ENCODE peak calls at places on chromosomes 3 and 15, in seven cellular contexts. A is IMR-90, C is neuronal stem cell, K is mesendoderm, L is H9, V is H1, H is mesenchymal stem cell. B is an unnamed sample.

GRCh38 chr3:106088270-106088669 is 219.5 kb upstream of the CBLB start:
- DNase-seq in K (no peak), H (no peak), V (no peak), A (peak), L (no peak), C (no peak), B (no peak)

GRCh38 chr15:88745696-88746095 is 57.5 kb upstream of the ACAN start:
- DNase-seq in V (no peak), A (peak), H (peak), K (no peak), L (no peak), C (no peak), B (no peak)

GRCh38 chr3:10817506-10817905 is 1.5 kb downstream of the SLC6A11 start:
- DNase-seq in C (no peak), A (no peak), H (no peak), L (peak), V (no peak), K (no peak), B (no peak)

GRCh38 chr3:52311567-52312119 is 4.5 kb upstream of the DNAH1 start:
- DNase-seq in K (no peak), L (no peak), V (no peak), A (no peak), H (no peak), C (peak), B (no peak)

GRCh38 chr15:43775411-43775965 is 1.3 kb downstream of the ELL3 start:
- DNase-seq in K (peak), A (peak), L (peak), C (no peak), H (peak), V (peak), B (peak)

GRCh38 chr3:31823184-31823583 is 157.9 kb downstream of the OSBPL10 start:
- DNase-seq in L (no peak), V (no peak), C (no peak), H (no peak), A (no peak), K (no peak), B (peak)

GRCh38 chr15:41558400-41559238 is at the start of gene TYRO3:
- DNase-seq in A (no peak), V (no peak), L (peak), C (peak), H (peak), K (peak), B (peak)

GRCh38 chr3:161221881-161222600 is 930 bp downstream of the NMD3 start:
- DNase-seq in C (no peak), K (peak), A (peak), V (no peak), L (no peak), H (peak), B (no peak)

GRCh38 chr3:128071771-128072453 is 19.7 kb downstream of the SEC61A1 start:
- DNase-seq in V (no peak), L (no peak), K (no peak), C (no peak), A (no peak), H (no peak), B (no peak)

GRCh38 chr3:11431319-11431718 is 159.1 kb downstream of the ATG7 start:
- DNase-seq in V (no peak), L (no peak), H (no peak), K (no peak), C (no peak), A (no peak), B (no peak)

GRCh38 chr3:102104093-102104492 is 254.8 kb downstream of the NFKBIZ start:
- DNase-seq in L (no peak), K (no peak), V (no peak), C (no peak), A (no peak), H (no peak), B (no peak)

GRCh38 chr3:103949690-103950089 is 1417.0 kb upstream of the ALCAM start:
- DNase-seq in V (no peak), C (no peak), H (no peak), L (no peak), K (no peak), A (no peak), B (no peak)

GRCh38 chr3:53195602-53196574 is 34.9 kb downstream of the PRKCD start:
- DNase-seq in A (peak), L (peak), C (peak), K (peak), V (no peak), H (peak), B (peak)

GRCh38 chr15:80643296-80643965 is 51.7 kb upstream of the ABHD17C start:
- DNase-seq in V (no peak), C (no peak), K (no peak), A (no peak), L (no peak), H (no peak), B (no peak)

GRCh38 chr3:27483117-27484001 is 825 bp downstream of the SLC4A7 start:
- DNase-seq in H (peak), V (no peak), L (peak), A (peak), C (peak), K (peak), B (peak)

GRCh38 chr15:44719293-44719999 is 8.1 kb downstream of the B2M start:
- DNase-seq in C (no peak), V (no peak), K (no peak), A (peak), H (peak), L (no peak), B (peak)

GRCh38 chr15:47184405-47185221 is 532.7 kb upstream of the SEMA6D start:
- DNase-seq in L (peak), C (peak), H (peak), K (peak), V (no peak), A (peak), B (peak)

GRCh38 chr3:112338727-112339056 is 5.7 kb downstream of the CD200 start:
- DNase-seq in A (no peak), C (no peak), H (no peak), V (no peak), L (no peak), K (no peak), B (no peak)

GRCh38 chr3:183285828-183286457 is 32.9 kb downstream of the B3GNT5 start:
- DNase-seq in H (peak), K (peak), A (peak), L (peak), C (no peak), V (no peak), B (peak)

GRCh38 chr3:159635047-159635641 is 353.5 kb upstream of the IL12A start:
- DNase-seq in V (no peak), L (no peak), H (peak), C (no peak), A (peak), K (peak), B (no peak)

GRCh38 chr3:44114142-44114541 is 127.5 kb upstream of the TOPAZ1 start:
- DNase-seq in L (peak), A (peak), C (no peak), K (peak), V (no peak), H (no peak), B (peak)

GRCh38 chr3:74599564-74599963 is 14.9 kb downstream of the CNTN3 start:
- DNase-seq in K (no peak), V (no peak), A (peak), L (no peak), C (no peak), H (no peak), B (no peak)

GRCh38 chr3:184373422-184373821 is 4.6 kb downstream of the THPO start:
- DNase-seq in A (no peak), K (no peak), L (no peak), V (no peak), C (no peak), H (no peak), B (peak)

GRCh38 chr15:33068531-33068990 is 126.0 kb downstream of the FMN1 start:
- DNase-seq in V (no peak), H (peak), A (no peak), C (no peak), L (peak), K (peak), B (peak)

GRCh38 chr3:136805795-136806194 is 13.1 kb upstream of the SLC35G2 start:
- DNase-seq in A (no peak), L (no peak), C (no peak), K (no peak), V (no peak), H (no peak), B (peak)

GRCh38 chr15:56058986-56059385 is 65.6 kb upstream of the NEDD4 start:
- DNase-seq in H (no peak), L (no peak), A (no peak), C (no peak), K (no peak), V (no peak), B (no peak)

DNA sequence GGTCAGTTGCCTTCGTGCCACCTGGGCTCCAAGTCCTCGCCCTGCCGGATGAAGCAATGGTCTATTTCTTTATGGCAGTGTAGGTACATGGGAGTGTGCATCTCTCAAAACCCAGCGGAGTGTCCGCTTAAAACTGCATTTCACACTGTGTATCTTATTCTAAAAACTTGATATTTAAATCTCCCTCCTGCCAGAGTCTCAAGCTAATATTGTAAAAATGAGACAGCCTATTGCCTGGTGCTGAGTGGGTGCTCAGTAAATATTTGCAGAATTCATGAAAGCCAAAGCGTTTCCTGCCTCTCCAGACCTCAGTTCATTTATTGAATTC is 313 bp upstream of the TBC1D2B start:
- DNase-seq in K (no peak), L (no peak), V (no peak), H (no peak), A (no peak), C (no peak), B (peak)
- H3K4ac ChIP-seq in K (no peak), L (no peak), V (no peak), H (no peak), A (peak), C (no peak), B (no peak)

DNA sequence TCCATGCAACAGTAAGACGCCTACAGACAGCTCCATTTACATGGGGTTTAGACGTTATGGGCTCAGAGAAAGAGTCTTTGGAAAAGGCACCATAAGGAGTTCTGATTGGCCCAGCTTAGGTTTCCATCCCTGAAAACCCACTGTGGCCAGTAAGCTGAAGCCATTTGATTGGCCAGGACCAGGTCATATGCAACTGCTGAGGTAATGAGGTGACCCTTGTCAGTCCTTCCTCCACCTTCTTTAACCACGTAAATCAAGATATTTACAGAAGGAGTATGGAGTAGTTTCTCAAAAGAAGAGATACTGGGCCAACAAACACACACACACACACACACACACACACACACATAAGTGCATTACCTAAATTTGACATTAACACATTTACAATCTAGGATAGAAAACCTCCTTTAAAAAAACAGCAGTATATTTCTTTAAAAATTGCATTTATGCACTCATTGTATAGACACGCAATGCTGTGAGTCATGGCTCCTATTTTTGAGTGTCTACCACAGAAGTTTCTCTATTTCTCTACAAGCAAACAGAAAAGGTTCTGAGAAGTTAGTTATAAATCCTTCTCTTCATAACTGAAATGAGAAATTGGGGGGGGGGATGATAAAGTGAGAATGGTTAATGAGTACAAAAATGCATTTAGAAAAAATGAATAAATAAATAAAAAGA is 16.3 kb upstream of the MB21D2 start:
- DNase-seq in K (no peak), A (peak), H (peak), C (no peak), L (no peak), V (no peak), B (peak)
- H3K23ac ChIP-seq in K (no peak), A (no peak), H (no peak), C (no peak), L (no peak), V (no peak), B (no peak)

DNA sequence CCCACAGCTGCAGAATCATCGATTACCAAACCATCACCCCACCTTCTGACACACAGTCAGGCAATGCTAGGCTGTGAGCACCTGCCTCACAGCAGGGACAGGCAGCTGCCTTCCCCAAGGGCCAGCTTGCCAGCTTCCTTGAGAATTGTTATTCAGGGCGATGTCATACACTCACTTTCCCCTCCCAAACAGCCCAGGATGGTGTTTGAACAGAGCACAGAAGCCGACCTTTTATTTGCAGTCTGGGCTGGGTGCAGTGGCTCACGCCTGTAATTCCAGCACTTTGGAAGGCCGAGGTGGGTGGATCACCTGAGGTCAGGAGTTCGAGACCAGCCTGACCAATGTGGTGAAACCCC is 84.5 kb upstream of the HERC1 start:
- DNase-seq in A (no peak), L (peak), V (no peak), C (no peak), K (no peak), H (no peak), B (no peak)
- H3K4ac ChIP-seq in A (no peak), L (no peak), V (no peak), C (no peak), K (no peak), H (no peak), B (no peak)

DNA sequence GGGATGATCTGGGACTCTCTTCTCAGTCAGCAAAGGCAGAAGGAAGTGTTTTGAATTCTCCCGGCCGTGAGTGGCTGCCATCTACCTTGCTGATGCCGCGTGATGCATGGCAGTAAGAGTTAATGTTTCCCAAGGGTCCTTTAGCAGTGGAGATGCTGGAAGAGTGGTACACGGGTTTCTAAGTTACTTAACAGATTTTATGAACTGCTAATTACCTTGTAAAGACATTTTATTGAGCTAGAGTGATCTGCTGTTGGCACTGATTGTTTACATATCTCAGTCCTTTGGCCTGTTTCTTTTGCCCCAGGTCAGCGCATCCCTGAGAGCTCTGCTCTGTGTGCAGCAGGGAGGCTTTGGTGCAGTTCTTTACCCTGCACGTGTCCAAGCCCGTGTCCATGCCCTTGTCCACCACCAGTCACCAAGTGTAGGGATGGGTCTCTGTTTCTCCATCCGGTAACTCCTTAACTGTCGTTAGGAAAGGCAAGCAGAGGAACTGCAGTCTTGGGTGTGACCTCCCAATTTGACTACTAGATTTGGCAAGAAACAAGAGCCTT is 172.3 kb downstream of the SLCO3A1 start:
- DNase-seq in H (no peak), C (no peak), V (no peak), K (no peak), L (no peak), A (no peak), B (no peak)
- H3K23ac ChIP-seq in H (no peak), C (no peak), V (no peak), K (no peak), L (no peak), A (no peak), B (no peak)

GRCh38 chr3:71391361-71391760 is 192.2 kb downstream of the FOXP1 start:
- DNase-seq in H (no peak), A (no peak), V (no peak), K (no peak), L (no peak), C (no peak), B (no peak)

GRCh38 chr3:71389911-71390573 is 193.5 kb downstream of the FOXP1 start:
- DNase-seq in H (peak), C (no peak), V (peak), K (peak), L (peak), A (peak), B (no peak)

GRCh38 chr3:71392277-71392676 is 191.3 kb downstream of the FOXP1 start:
- DNase-seq in K (no peak), C (no peak), H (no peak), A (no peak), L (no peak), V (no peak), B (no peak)

GRCh38 chr3:71388535-71389120 is 194.9 kb downstream of the FOXP1 start:
- DNase-seq in V (no peak), C (no peak), L (no peak), H (no peak), A (no peak), K (no peak), B (no peak)

DNA sequence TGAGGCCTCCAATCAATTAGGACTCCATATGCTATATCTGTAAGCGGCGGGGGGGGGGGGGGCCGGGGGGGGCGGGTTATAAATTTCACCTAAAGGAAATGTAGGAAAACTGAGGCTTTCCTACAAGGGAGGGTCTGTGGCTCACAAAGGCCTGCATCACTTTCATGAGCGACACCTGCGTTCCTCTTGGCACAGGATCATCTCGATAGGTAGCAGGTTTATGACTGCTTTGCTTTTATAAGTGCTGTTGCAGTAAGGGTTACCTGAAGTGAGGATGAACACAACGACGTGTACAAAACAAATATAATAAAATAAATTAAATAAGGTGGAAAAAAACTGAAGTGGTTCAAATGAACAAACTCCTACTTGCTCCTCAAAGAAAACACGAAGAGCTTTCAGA is 194.3 kb downstream of the FOXP1 start:
- DNase-seq in V (no peak), C (no peak), L (no peak), K (no peak), A (no peak), H (no peak), B (no peak)
- H3K4ac ChIP-seq in V (no peak), C (no peak), L (no peak), K (no peak), A (no peak), H (no peak), B (no peak)

GRCh38 chr3:117874904-117875874 is 1159.5 kb downstream of the IGSF11 start:
- DNase-seq in A (peak), K (no peak), V (no peak), C (no peak), H (no peak), L (no peak), B (no peak)
- H3K23ac ChIP-seq in A (no peak), K (no peak), V (no peak), C (no peak), H (no peak), L (no peak), B (no peak)

DNA sequence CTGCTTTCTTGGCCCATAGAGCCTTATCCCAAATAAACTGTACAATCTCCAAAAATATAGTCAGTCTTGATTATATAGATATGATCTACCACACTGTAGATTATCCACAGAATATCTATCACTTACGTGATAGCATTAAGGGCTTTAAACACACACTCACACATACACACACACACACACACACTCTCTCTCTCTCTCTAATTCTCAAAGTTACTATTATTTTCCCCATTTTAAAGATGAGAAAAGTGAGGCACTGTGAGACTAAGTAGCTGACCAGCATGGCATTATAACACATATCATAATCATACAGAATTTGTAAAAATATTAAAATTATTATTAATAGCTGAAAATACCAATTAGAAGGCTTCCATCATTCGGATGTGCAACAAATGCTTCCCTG is 4.2 kb downstream of the TBC1D5 start:
- DNase-seq in A (no peak), C (no peak), H (no peak), L (no peak), V (no peak), K (no peak), B (no peak)
- H3K4ac ChIP-seq in A (no peak), C (no peak), H (no peak), L (no peak), V (no peak), K (no peak), B (no peak)

DNA sequence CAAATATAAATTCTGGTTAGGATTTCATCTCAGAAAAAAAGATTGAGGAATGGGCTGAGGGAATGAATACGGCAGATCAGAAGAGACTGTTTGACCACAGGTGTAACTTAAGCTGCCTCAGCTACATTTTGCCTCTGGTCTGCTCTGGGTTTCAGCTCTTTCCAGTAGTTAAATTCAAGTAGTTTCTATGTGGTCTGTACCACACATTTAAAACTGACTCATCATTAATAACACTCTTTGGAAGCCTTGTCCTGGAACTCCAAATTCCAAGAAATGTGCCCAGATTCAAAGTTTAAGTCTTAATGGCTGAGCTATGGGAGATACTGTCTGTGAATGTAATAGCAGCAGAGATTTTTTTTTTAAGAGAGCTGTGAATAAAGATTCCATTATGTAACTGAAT is 133.1 kb upstream of the IGSF10 start:
- DNase-seq in L (no peak), K (no peak), C (no peak), H (no peak), V (no peak), A (no peak), B (no peak)
- H3K23ac ChIP-seq in L (no peak), K (no peak), C (no peak), H (no peak), V (no peak), A (no peak), B (no peak)

GRCh38 chr3:70471464-70472342 is 159.3 kb upstream of the MDFIC2 start:
- DNase-seq in A (peak), C (no peak), K (no peak), V (no peak), H (peak), L (no peak), B (no peak)
- H3K4ac ChIP-seq in A (peak), C (no peak), K (no peak), V (no peak), H (no peak), L (no peak), B (no peak)

B was measured in trophoblast cell.